ENCODE peak calls at places on chromosomes 1 and 21, in seven cellular contexts. D, L, C, A, E, U and Q are unnamed samples.

GRCh38 chr1:14067686-14068085 is 367.7 kb downstream of the PRDM2 start:
- DNase-seq in D (no peak), L (no peak), C (no peak), A (no peak), E (no peak), U (no peak), Q (no peak)

GRCh38 chr1:218778731-218779130 is 394.9 kb upstream of the LYPLAL1 start:
- DNase-seq in D (no peak), L (no peak), C (no peak), A (no peak), E (no peak), U (peak; percentile 52), Q (no peak)

GRCh38 chr21:45825209-45825602 is 156.4 kb upstream of the COL6A1 start:
- DNase-seq in D (no peak), L (no peak), C (no peak), A (no peak), E (no peak), U (no peak), Q (no peak)

GRCh38 chr1:20634594-20635084 is 1.4 kb downstream of the PINK1 start:
- DNase-seq in D (peak; percentile 31), L (peak; percentile 81), C (peak; percentile 70), A (no peak), E (peak; percentile 66), U (peak; percentile 71), Q (peak; percentile 81)

GRCh38 chr1:109218516-109218915 is 4.8 kb downstream of the SARS1 start:
- DNase-seq in D (no peak), L (no peak), C (no peak), A (no peak), E (peak; percentile 41), U (no peak), Q (no peak)

GRCh38 chr1:110628356-110629105 is 22.4 kb upstream of the KCNA2 start:
- DNase-seq in D (no peak), L (no peak), C (no peak), A (no peak), E (no peak), U (no peak), Q (no peak)

GRCh38 chr1:53349968-53350852 is 22.3 kb upstream of the LRP8 start:
- DNase-seq in D (no peak), L (no peak), C (no peak), A (no peak), E (no peak), U (no peak), Q (no peak)

GRCh38 chr1:67307251-67308060 is at the start of gene IL12RB2:
- DNase-seq in D (no peak), L (peak; percentile 65), C (no peak), A (no peak), E (peak; percentile 38), U (no peak), Q (peak; percentile 81)

GRCh38 chr1:2936568-2937515 is 84.4 kb upstream of the ACTRT2 start:
- DNase-seq in D (no peak), L (no peak), C (no peak), A (no peak), E (no peak), U (no peak), Q (no peak)

GRCh38 chr1:77341195-77341594 is 59.4 kb downstream of the AK5 start:
- DNase-seq in D (no peak), L (no peak), C (no peak), A (no peak), E (no peak), U (no peak), Q (no peak)

GRCh38 chr1:23421752-23422312 is 2.7 kb downstream of the TCEA3 start:
- DNase-seq in D (peak; percentile 88), L (no peak), C (no peak), A (no peak), E (peak; percentile 68), U (peak; percentile 36), Q (no peak)

GRCh38 chr1:30912203-30912602 is 3.6 kb upstream of the SDC3 start:
- DNase-seq in D (no peak), L (no peak), C (no peak), A (no peak), E (no peak), U (no peak), Q (no peak)

GRCh38 chr1:30908886-30909777 is 574 bp upstream of the SDC3 start:
- DNase-seq in D (no peak), L (peak; percentile 75), C (no peak), A (no peak), E (no peak), U (no peak), Q (peak; percentile 58)

GRCh38 chr1:30908446-30908885 is at the start of gene SDC3:
- DNase-seq in D (no peak), L (no peak), C (no peak), A (no peak), E (peak; percentile 80), U (peak; percentile 49), Q (peak; percentile 85)

GRCh38 chr1:30912913-30913652 is 4.5 kb upstream of the SDC3 start:
- DNase-seq in D (no peak), L (no peak), C (no peak), A (no peak), E (peak; percentile 45), U (no peak), Q (no peak)

GRCh38 chr1:30911061-30911954 is 2.8 kb upstream of the SDC3 start:
- DNase-seq in D (peak; percentile 86), L (peak; percentile 96), C (peak; percentile 64), A (no peak), E (peak; percentile 95), U (peak; percentile 80), Q (peak; percentile 94)
- TF ChIP-seq CTCF in D (peak; percentile 86), L (peak; percentile 94), C (peak; percentile 77), A (peak; percentile 79), E (peak; percentile 89), U (peak; percentile 91), Q (peak; percentile 90)

GRCh38 chr1:170664828-170665617 is 1.1 kb downstream of the PRRX1 start:
- DNase-seq in D (peak; percentile 74), L (peak; percentile 66), C (peak; percentile 20), A (no peak), E (peak; percentile 47), U (no peak), Q (peak; percentile 68)
- TF ChIP-seq EZH2 in D (no peak), L (peak; percentile 88), C (no peak), A (no peak), E (no peak), U (no peak), Q (peak; percentile 67)

DNA sequence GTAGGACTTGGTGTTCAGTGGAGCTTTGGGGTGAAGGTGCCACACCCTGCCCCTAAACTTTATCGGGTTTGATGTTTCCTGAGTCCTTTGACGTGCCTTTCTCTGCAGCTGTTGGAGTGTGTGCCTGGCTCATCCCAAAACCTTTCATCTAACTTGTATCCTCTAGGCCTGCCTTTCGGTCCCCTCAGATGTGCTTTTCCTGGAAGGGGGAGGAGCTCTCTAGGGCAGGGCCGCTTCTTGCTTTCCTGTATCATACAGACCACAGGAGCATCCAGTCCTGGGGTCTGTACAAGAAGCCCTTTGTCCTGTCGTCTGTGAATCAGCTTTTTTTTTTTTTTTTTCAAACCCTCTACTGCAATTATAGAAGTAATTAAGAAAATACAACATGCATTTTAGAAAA is 35.7 kb downstream of the PTGFRN start:
- DNase-seq in D (no peak), L (no peak), C (no peak), A (no peak), E (no peak), U (no peak), Q (no peak)
- H3K4me3 ChIP-seq in D (no peak overlapping the region), L (no peak overlapping the region), C (no peak overlapping the region), A (no peak overlapping the region), E (no peak overlapping the region), U (no peak overlapping the region), Q (no peak overlapping the region)

GRCh38 chr1:160282807-160283206 is 2.1 kb downstream of the PEX19 start:
- DNase-seq in D (no peak), L (peak; percentile 46), C (no peak), A (no peak), E (no peak), U (no peak), Q (peak; percentile 24)
- TF ChIP-seq CTCF in D (no peak), L (peak; percentile 32), C (no peak), A (no peak), E (no peak), U (no peak), Q (peak; percentile 29)